ENCODE peak calls at places on chromosomes 13 and 19, in seven cellular contexts. X is stimulated activated CD8-positive, alpha-beta memory T cell treated with anti-CD3 and anti-CD28 coated beads, Interleukin-15, amount 100 ng/mL, for 1 hour; F is adrenal gland; K is spleen; O is anterior cingulate cortex; B is GM04504; R is GOT3. I is an unnamed sample.

GRCh38 chr13:74246398-74246975 is 112.3 kb upstream of the KLF12 start:
- DNase-seq in X (peak), F (no peak), K (no peak), O (no peak), B (no peak), R (no peak), I (peak)

GRCh38 chr19:771332-771785 is 20.4 kb downstream of the MISP start:
- DNase-seq in X (no peak), F (no peak), K (no peak), O (no peak), B (no peak), R (no peak), I (no peak)

GRCh38 chr19:3508771-3509535 is 2.8 kb downstream of the FZR1 start:
- DNase-seq in X (no peak), F (no peak), K (peak), O (no peak), B (no peak), R (no peak), I (no peak)

GRCh38 chr19:5130371-5131030 is 161.6 kb downstream of the KDM4B start:
- DNase-seq in X (peak), F (no peak), K (peak), O (no peak), B (no peak), R (no peak), I (no peak)

GRCh38 chr13:49995535-49996165 is 1.2 kb upstream of the TRIM13 start:
- DNase-seq in X (no peak), F (no peak), K (no peak), O (no peak), B (no peak), R (no peak), I (no peak)

GRCh38 chr19:7391218-7391670 is 42.5 kb downstream of the ARHGEF18 start:
- DNase-seq in X (no peak), F (no peak), K (no peak), O (no peak), B (no peak), R (no peak), I (no peak)

GRCh38 chr19:48403606-48404005 is 10.1 kb downstream of the GRIN2D start:
- DNase-seq in X (no peak), F (no peak), K (peak), O (no peak), B (no peak), R (no peak), I (peak)

GRCh38 chr19:30968210-30968609 is 381.0 kb downstream of the TSHZ3 start:
- DNase-seq in X (no peak), F (peak), K (no peak), O (no peak), B (no peak), R (no peak), I (no peak)

GRCh38 chr13:42466123-42466522 is 107.8 kb upstream of the TNFSF11 start:
- DNase-seq in X (no peak), F (no peak), K (no peak), O (no peak), B (no peak), R (no peak), I (no peak)

GRCh38 chr13:41700790-41701310 is 243.5 kb downstream of the RGCC start:
- DNase-seq in X (no peak), F (peak), K (no peak), O (no peak), B (peak), R (no peak), I (no peak)

GRCh38 chr13:81987677-81988357 is 1646.9 kb upstream of the SPRY2 start:
- DNase-seq in X (no peak), F (no peak), K (no peak), O (no peak), B (no peak), R (no peak), I (no peak)

GRCh38 chr19:48970923-48971395 is 5.8 kb downstream of the FTL start:
- DNase-seq in X (peak), F (peak), K (peak), O (peak), B (peak), R (no peak), I (peak)

GRCh38 chr13:21997726-21998125 is 326.9 kb downstream of the FGF9 start:
- DNase-seq in X (no peak), F (no peak), K (no peak), O (no peak), B (no peak), R (no peak), I (no peak)

GRCh38 chr13:35782793-35783192 is 306.3 kb upstream of the MAB21L1 start:
- DNase-seq in X (no peak), F (no peak), K (no peak), O (no peak), B (no peak), R (no peak), I (no peak)

GRCh38 chr13:44197791-44198770 is 175.5 kb upstream of the SERP2 start:
- DNase-seq in X (no peak), F (no peak), K (no peak), O (no peak), B (no peak), R (no peak), I (no peak)

GRCh38 chr19:2528543-2529173 is 52.7 kb downstream of the GADD45B start:
- DNase-seq in X (no peak), F (no peak), K (peak), O (no peak), B (no peak), R (no peak), I (no peak)

GRCh38 chr13:36712785-36713184 is 39.0 kb downstream of the SERTM1 start:
- DNase-seq in X (no peak), F (no peak), K (no peak), O (no peak), B (no peak), R (no peak), I (peak)

GRCh38 chr19:31518626-31519025 is 169.4 kb upstream of the TSHZ3 start:
- DNase-seq in X (no peak), F (no peak), K (no peak), O (no peak), B (no peak), R (no peak), I (no peak)

GRCh38 chr13:102597029-102598015 is 536 bp downstream of the TPP2 start:
- DNase-seq in X (no peak), F (peak), K (no peak), O (no peak), B (no peak), R (no peak), I (peak)

GRCh38 chr13:109431217-109431616 is 355.2 kb downstream of the IRS2 start:
- DNase-seq in X (no peak), F (no peak), K (no peak), O (no peak), B (no peak), R (no peak), I (no peak)

GRCh38 chr13:49112782-49113525 is 107.2 kb upstream of the MLNR start:
- DNase-seq in X (no peak), F (no peak), K (no peak), O (no peak), B (no peak), R (no peak), I (no peak)

GRCh38 chr19:33660426-33661160 is 38.8 kb downstream of the CHST8 start:
- DNase-seq in X (no peak), F (no peak), K (no peak), O (no peak), B (no peak), R (no peak), I (no peak)

GRCh38 chr19:40217921-40218890 is at the start of gene TTC9B:
- DNase-seq in X (peak), F (no peak), K (no peak), O (peak), B (no peak), R (no peak), I (peak)

GRCh38 chr19:518292-519231 is 11.3 kb downstream of the TPGS1 start:
- DNase-seq in X (no peak), F (no peak), K (peak), O (no peak), B (no peak), R (no peak), I (no peak)

GRCh38 chr19:18437481-18438330 is at the start of gene ISYNA1:
- DNase-seq in X (no peak), F (peak), K (peak), O (no peak), B (no peak), R (no peak), I (peak)

GRCh38 chr13:110109910-110110309 is 197.0 kb downstream of the COL4A1 start:
- DNase-seq in X (no peak), F (peak), K (no peak), O (peak), B (peak), R (peak), I (peak)

GRCh38 chr19:33186835-33187540 is 7.1 kb upstream of the LRP3 start:
- DNase-seq in X (no peak), F (no peak), K (peak), O (no peak), B (no peak), R (no peak), I (no peak)

GRCh38 chr13:57635541-57635940 is 4.0 kb downstream of the PCDH17 start:
- DNase-seq in X (no peak), F (no peak), K (no peak), O (no peak), B (no peak), R (no peak), I (no peak)

GRCh38 chr19:1449467-1450442 is at the start of gene APC2:
- DNase-seq in X (no peak), F (no peak), K (no peak), O (peak), B (no peak), R (no peak), I (no peak)

GRCh38 chr13:39016789-39017188 is 21.1 kb downstream of the PROSER1 start:
- DNase-seq in X (no peak), F (no peak), K (no peak), O (no peak), B (no peak), R (no peak), I (peak)

GRCh38 chr13:85864963-85865530 is 65.8 kb upstream of the SLITRK6 start:
- DNase-seq in X (no peak), F (no peak), K (no peak), O (no peak), B (no peak), R (no peak), I (peak)

GRCh38 chr13:21557995-21558394 is 46.0 kb downstream of the MICU2 start:
- DNase-seq in X (no peak), F (no peak), K (no peak), O (no peak), B (peak), R (no peak), I (no peak)